ENCODE peak calls at places on chromosomes 3 and 15, in eight cellular contexts. P, E, B, M, Z, I, T and L are unnamed samples.

GRCh38 chr3:98743071-98743470 is 20.1 kb upstream of the ST3GAL6 start:
- DNase-seq in I (peak), M (no peak), B (no peak), P (no peak), T (peak), E (no peak), Z (no peak), L (no peak)

GRCh38 chr3:135869439-135870105 is 96.0 kb upstream of the PPP2R3A start:
- DNase-seq in M (no peak), I (no peak), T (no peak), B (no peak), Z (no peak), P (no peak), E (no peak), L (no peak)

GRCh38 chr3:192825657-192826200 is 91.9 kb downstream of the MB21D2 start:
- DNase-seq in I (no peak), T (no peak), Z (no peak), P (no peak), B (no peak), M (no peak), E (no peak), L (no peak)

GRCh38 chr3:42515391-42515916 is 13.0 kb downstream of the VIPR1 start:
- DNase-seq in E (no peak), B (peak), M (no peak), T (no peak), Z (no peak), I (peak), P (no peak), L (no peak)

GRCh38 chr15:30953731-30954378 is 37.6 kb downstream of the MTMR10 start:
- DNase-seq in M (peak), T (no peak), B (no peak), Z (no peak), P (no peak), E (peak), I (peak), L (peak)

GRCh38 chr15:92619380-92620101 is 36.0 kb downstream of the FAM174B start:
- DNase-seq in M (no peak), E (no peak), T (no peak), I (no peak), P (no peak), Z (peak), B (peak), L (no peak)

GRCh38 chr3:109325657-109326056 is 9.3 kb upstream of the DPPA2 start:
- DNase-seq in M (no peak), B (no peak), P (no peak), I (no peak), E (no peak), T (no peak), Z (no peak), L (no peak)

GRCh38 chr15:101410612-101411011 is 78.9 kb downstream of the PCSK6 start:
- DNase-seq in B (no peak), E (no peak), Z (no peak), I (no peak), P (no peak), M (no peak), T (no peak), L (no peak)

GRCh38 chr15:75127186-75127585 is 74.5 kb upstream of the C15orf39 start:
- DNase-seq in E (no peak), I (no peak), B (no peak), T (no peak), M (no peak), Z (no peak), P (no peak), L (no peak)

DNA sequence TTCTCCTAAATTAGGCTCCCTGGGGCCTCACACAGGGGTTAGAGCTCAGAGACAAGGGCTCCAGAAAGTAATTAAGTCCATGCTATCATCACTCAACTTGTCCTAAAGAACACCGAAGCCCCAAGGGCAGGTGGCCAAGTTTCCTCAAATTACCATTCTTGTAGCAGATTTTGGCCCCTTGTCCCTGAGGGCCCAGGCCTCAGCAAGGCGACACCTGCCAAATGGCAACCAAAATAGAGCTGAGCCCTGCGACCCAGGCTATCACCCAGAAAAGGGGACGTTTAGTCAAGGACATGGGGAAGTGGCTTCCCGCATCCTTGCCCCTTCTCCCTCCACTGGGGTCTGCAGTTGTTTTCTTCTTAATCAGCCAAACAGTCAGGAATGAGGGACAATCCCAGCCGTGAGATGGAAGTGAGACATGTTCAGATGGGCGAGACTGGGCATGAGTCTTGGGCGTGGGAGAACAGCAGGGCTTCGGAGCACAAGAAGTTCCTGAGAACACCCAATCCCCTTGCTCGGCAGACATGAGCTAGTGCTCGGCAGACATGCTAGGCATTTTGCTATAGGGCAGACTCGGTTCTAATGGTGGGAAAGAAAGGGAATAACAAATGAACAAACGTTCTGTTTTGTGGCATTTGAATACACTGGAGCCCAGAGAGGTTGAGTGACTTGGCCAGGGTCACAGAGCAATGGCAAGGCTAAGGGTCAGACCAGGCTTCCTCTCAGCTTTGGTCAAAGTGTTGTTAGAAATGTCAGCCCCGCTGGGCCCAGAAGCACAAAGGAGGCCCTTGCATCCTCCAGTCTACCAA is 47.7 kb downstream of the SSUH2 start:
- DNase-seq in I (peak), Z (no peak), P (no peak), T (no peak), E (no peak), B (no peak), M (no peak), L (no peak)
- H3K27ac ChIP-seq in I (no peak), Z (no peak), P (no peak), T (no peak), E (no peak), B (no peak), M (no peak), L (no peak)

GRCh38 chr15:71752604-71753289 is 57.6 kb upstream of the NR2E3 start:
- DNase-seq in M (peak), I (no peak), B (no peak), P (no peak), T (peak), Z (peak), E (peak), L (peak)
- H3K27ac ChIP-seq in M (peak), I (no peak), B (peak), P (no peak), T (peak), Z (peak), E (peak), L (no peak)

GRCh38 chr3:10435850-10436249 is 69.5 kb downstream of the ATP2B2 start:
- DNase-seq in P (no peak), M (no peak), Z (no peak), I (no peak), T (no peak), E (no peak), B (no peak), L (no peak)

GRCh38 chr3:10437995-10438901 is 67.1 kb downstream of the ATP2B2 start:
- DNase-seq in Z (no peak), B (no peak), T (no peak), P (no peak), I (no peak), E (no peak), M (no peak), L (no peak)

GRCh38 chr3:10434938-10435336 is 70.4 kb downstream of the ATP2B2 start:
- DNase-seq in Z (no peak), T (no peak), M (no peak), E (no peak), B (no peak), P (no peak), I (no peak), L (no peak)

GRCh38 chr3:10438902-10439610 is 66.3 kb downstream of the ATP2B2 start:
- DNase-seq in T (no peak), B (no peak), P (no peak), E (no peak), I (no peak), Z (no peak), M (no peak), L (no peak)

DNA sequence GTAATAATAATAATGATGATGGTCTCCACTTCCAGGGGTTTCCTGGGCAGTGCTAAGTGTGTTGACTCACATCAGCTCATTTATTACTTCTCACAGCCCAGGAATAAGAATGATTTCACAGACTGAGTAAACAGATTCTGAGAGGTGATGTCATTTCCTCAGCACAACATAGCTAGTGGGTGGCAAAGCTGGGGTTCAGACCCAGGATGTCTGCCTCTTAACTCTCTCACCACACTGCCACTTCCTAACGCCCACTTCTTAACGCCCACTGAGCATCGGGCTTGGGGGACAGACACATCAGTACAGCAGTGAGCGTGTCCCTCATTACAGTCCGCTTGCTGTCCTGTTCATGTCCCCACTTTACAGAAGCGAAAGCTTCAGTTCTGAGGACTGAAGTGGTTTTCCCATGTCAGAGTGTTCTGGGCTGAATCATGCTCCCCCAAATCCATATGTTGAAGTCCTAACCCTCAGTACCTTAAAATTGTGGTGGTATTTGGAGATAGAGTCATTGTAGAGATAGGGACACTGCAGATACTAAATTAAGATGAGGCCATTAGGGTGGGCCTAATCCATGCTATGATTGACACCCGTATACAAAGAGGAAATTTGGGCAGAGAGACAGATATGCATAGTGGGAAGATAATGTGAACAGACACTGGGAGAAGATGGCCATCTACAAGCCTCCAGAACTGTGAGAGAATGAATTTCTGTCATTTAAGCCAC is 68.0 kb downstream of the ATP2B2 start:
- DNase-seq in I (no peak), P (peak), E (no peak), M (no peak), B (no peak), Z (no peak), T (no peak), L (no peak)
- H3K27ac ChIP-seq in I (no peak), P (no peak), E (no peak), M (no peak), B (no peak), Z (no peak), T (no peak), L (no peak)

DNA sequence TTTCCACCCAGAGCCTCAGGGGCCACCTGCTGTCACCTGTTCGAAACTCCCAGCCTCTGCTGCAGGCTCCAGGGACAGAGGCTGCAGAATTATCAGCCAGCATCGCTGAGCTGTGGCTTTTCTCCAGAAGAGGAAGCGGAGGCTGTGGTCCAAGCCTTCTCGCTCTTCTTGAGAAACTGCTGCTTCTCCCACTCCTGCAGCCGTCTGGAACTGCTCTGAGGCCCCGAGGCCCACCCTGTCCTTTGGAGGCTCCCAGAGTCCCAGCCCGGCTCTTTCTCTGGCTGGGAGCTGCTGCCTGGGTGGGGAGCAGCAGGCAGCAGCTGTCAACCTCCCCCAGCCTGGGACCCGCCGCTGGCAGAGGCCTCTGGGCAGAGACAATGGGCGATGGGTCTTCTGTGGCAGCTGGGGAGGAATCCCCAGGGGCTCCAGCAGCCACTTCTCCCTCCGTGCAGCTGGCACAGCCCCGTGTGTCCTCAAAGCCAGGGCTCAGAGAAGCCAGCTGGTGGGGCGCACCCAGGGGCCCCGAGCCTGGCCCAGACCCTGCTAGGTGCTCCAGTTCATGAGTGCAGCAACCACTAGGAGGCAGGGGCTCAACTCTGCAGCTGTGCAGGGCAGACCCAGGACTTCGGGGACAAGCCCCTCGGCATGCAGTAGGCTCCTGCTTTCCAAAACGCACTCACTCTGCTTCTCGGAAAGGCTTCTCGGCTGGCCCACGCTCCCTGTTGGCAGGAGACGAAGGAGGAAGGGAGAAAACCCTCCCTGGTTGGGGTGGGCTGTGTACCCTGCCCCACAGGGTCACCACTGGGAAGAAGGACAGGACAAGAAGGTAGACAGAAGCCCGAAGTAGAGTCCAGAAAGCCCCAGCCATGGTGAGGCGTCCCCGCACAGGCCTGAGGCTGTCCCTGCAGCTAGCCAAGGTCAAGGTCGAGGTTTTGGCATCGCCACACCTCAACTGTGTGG is 49.9 kb upstream of the FURIN start:
- DNase-seq in T (no peak), P (no peak), Z (no peak), B (no peak), E (no peak), M (no peak), I (peak), L (no peak)
- H3K27ac ChIP-seq in T (no peak), P (no peak), Z (no peak), B (no peak), E (no peak), M (no peak), I (no peak), L (no peak)

DNA sequence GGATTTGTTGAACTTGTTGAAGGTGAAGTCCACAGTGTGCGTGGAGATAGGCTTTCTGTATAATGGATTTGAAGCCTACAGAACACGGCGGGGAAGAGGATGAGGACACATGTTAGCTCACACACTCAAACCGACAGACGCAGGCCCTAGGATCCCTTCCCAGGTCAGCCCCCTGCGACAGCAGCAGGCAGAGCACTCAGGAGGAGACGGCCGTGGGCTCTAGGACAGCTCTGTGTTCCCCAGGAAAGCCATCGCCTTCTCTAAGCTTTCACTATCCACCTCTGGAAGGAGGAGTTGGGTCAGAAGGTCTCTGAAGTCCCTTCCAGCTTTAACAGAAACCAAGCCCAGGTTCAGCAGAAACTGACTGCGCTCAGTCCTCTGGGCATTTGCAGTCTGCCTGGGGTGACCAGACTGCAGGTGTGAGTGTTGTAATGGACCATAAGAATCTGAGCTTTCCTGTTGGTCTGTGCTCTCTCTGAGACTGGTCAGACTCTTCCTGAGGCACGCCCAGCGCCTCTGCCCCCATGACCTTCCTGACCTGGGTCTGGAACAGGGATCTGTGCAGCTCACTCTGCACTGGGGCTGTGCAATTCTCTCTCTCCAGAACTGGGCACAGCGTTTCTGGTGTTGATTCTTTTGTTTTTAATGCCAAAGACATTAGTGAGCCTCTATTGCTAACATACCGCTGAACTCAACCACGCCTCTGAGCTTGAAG is 33.5 kb downstream of the UMPS start:
- DNase-seq in Z (no peak), E (no peak), P (no peak), T (no peak), I (no peak), B (no peak), M (no peak), L (no peak)
- H3K27ac ChIP-seq in Z (peak), E (no peak), P (no peak), T (no peak), I (no peak), B (no peak), M (no peak), L (no peak)